ENCODE peak calls at places on chromosomes 1 and 21, in four cellular contexts. J, B, S and H are unnamed samples.

GRCh38 chr1:179178135-179178630 is 51.3 kb downstream of the ABL2 start:
- DNase-seq in J (no peak), S (no peak), B (no peak), H (no peak)

GRCh38 chr1:153790282-153790995 is 15.2 kb downstream of the SLC27A3 start:
- DNase-seq in S (no peak), J (no peak), B (no peak), H (no peak)

GRCh38 chr1:36542024-36542961 is 59.6 kb upstream of the CSF3R start:
- DNase-seq in B (no peak), S (no peak), J (no peak), H (no peak)

GRCh38 chr1:203491664-203492485 is 2.1 kb upstream of the OPTC start:
- DNase-seq in J (no peak), B (no peak), S (no peak), H (no peak)

GRCh38 chr1:178634445-178634844 is 90.6 kb upstream of the RALGPS2 start:
- DNase-seq in B (no peak), S (no peak), J (no peak), H (no peak)

GRCh38 chr1:177585492-177586220 is 384.2 kb downstream of the SEC16B start:
- DNase-seq in S (no peak), B (no peak), J (no peak), H (no peak)

GRCh38 chr1:164667600-164667999 is 108.6 kb downstream of the PBX1 start:
- DNase-seq in S (no peak), J (no peak), B (no peak), H (no peak)

GRCh38 chr1:21200767-21201166 is 24.1 kb upstream of the EIF4G3 start:
- DNase-seq in S (no peak), B (no peak), J (no peak), H (no peak)

GRCh38 chr1:111603979-111604378 is 15.6 kb upstream of the RAP1A start:
- DNase-seq in S (no peak), J (no peak), B (no peak), H (no peak)

GRCh38 chr1:243944429-243945160 is 94.6 kb upstream of the AKT3 start:
- DNase-seq in J (peak; percentile 14), S (peak; percentile 62), B (no peak), H (no peak)

GRCh38 chr1:180908084-180908765 is 4.5 kb upstream of the KIAA1614 start:
- DNase-seq in B (no peak), S (peak; percentile 43), J (no peak), H (no peak)

GRCh38 chr1:211332036-211332616 is 5.5 kb downstream of the TRAF5 start:
- DNase-seq in S (peak; percentile 38), J (no peak), B (no peak), H (no peak)

GRCh38 chr21:39313042-39313456 is 383 bp downstream of the BRWD1 start:
- DNase-seq in J (no peak), B (peak; percentile 79), S (no peak), H (peak; percentile 23)

GRCh38 chr1:147849097-147849873 is 53.3 kb upstream of the GJA8 start:
- DNase-seq in B (no peak), S (no peak), J (no peak), H (no peak)

GRCh38 chr1:234613128-234613875 is 3.3 kb upstream of the IRF2BP2 start:
- DNase-seq in J (peak; percentile 55), S (no peak), B (no peak), H (no peak)

GRCh38 chr1:143574891-143575520 is 396.8 kb downstream of the FAM72C start:
- DNase-seq in J (no peak), B (no peak), S (no peak), H (no peak)

GRCh38 chr1:25694167-25694566 is 77.6 kb downstream of the MAN1C1 start:
- DNase-seq in B (no peak), J (no peak), S (no peak), H (no peak)

GRCh38 chr21:46160563-46161179 is 5.3 kb upstream of the FTCD start:
- DNase-seq in S (no peak), J (no peak), B (no peak), H (no peak)

GRCh38 chr1:68313736-68314594 is 81.6 kb upstream of the WLS start:
- DNase-seq in J (no peak), B (no peak), S (no peak), H (no peak)

DNA sequence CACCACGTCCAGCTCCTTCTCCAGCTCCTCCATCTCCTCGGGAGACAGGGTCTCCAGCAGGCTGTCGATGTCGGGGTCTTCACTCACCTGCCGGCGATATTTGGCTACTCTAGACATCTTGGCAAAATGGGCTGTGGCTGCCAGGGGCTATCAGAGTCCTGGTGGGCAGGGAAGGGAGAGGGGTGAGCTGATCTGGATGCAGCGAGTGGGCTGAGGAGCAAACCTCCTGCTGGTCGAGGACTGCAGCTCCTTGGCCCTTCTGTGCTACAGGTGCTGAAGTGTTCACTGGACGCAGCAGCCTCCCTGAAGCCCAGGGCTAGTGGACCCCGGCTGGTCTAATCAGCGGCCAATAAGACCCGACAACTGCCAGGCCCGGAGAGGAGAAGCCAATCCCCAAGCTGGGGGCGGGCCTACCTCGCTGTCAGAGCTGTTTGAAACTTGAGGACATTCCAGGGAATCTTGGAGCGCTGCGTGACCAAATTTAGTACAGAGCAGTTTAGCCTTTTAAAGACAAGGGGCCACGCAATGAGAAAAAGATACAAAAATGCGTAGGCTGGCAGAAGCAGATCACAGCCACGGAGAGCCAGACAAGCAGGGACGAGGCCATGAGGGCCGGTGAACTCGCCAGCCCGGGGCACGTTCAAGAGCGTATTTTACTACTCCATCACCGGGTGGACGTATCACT is at the start of gene LMOD1:
- DNase-seq in S (peak; percentile 84), J (peak; percentile 52), B (peak; percentile 63), H (no peak)
- TF ChIP-seq POLR2A in S (no peak), J (no peak), B (peak; percentile 37), H (no peak)

GRCh38 chr1:205102404-205102803 is 18.1 kb upstream of the TMEM81 start:
- DNase-seq in J (no peak), B (no peak), S (no peak), H (no peak)
- TF ChIP-seq TAF1 in J (no peak), B (no peak), S (no peak), H (no peak)

DNA sequence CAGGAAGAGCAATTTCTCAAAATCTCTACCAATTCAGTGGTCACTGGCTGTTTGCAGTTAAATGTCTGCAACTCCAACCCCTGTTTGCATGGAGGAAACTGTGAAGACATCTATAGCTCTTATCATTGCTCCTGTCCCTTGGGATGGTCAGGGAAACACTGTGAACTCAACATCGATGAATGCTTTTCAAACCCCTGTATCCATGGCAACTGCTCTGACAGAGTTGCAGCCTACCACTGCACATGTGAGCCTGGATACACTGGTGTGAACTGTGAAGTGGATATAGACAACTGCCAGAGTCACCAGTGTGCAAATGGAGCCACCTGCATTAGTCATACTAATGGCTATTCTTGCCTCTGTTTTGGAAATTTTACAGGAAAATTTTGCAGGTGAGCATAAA is 167.2 kb downstream of the CRB1 start:
- DNase-seq in J (no peak), S (no peak), B (no peak), H (no peak)
- TF ChIP-seq POLR2AphosphoS5 in J (no peak), S (no peak), B (no peak), H (no peak)

DNA sequence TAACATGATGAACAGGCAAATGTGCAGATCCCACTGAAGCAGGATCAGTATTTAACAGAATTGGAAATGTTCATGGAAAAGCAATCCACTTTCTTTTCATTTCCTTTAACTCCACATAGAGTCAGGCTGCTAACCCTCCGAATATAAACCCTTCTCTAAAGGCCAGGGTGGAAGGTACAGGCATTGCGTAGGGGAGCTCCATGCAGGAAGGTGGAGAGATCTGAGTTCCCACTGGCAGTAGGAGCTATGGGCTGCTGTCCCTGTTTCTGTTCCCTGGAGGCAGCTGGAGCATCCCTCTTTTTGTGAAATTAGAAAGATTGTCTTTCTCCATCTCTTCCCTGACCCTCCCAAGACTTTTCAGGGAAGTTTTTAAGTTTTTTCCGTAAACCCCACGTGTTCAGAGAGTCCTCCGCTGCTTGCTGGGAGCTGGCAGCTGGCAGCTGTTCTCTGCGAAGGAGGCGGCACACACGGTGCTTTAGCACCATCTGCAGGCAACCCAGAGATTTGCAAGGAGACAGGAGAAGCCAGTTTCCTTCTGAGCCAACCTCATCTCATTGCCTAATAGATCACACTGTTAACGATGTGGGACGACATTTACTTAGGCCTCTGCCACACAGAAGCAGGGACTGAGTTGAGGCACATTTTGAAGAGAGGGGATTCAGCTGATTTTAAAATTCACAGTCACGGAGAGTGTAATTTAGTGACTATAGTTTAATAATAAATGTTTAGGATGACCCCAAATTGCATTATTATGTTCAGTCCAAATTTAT is 55.4 kb upstream of the HOOK1 start:
- DNase-seq in J (peak; percentile 66), B (peak; percentile 75), S (peak; percentile 84), H (peak; percentile 46)
- TF ChIP-seq POLR2A in J (no peak), B (no peak), S (no peak), H (no peak)

DNA sequence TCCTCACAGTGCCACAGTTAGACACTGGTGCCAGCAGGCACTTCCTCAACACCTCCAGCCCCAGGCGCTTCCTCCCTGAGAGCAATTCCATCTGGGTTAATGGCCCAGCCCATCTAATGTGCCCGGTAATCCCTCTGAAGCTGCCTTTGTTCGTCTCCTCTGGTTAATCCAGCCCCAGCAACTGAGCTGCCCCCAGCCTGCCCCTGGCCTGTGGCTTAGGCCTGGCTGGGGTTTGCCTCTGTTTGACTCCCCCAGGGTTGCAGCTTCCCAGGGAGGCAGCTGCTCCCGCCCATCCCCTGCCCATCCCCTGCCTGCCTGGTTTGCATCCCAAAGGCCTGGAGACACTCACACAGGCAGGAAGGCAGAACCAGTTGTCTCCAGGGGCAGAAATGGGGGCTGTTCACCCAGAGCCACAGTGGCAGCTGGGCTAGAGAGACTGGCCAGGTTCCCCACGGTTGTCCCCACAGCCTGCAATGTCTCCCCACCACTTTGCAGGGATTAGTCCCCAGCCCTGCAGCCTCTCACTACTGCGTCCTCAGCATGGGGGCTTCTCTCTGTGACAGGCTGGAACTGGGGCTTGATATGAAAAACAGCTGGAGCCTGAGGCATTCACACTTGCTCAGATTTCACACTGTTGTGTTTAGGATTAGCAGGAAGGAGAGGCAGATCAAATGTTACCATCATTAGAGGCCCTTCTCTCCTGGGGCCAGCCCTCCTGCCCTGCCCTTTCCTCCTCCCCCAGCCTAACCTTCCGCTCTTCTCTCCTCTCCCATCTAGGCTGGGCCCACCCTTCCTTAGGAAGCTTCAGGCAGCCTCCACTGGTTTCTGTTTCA is 120.2 kb downstream of the TLR5 start:
- DNase-seq in B (no peak), S (no peak), J (no peak), H (no peak)
- TF ChIP-seq TAF1 in B (no peak), S (peak; percentile 21), J (no peak), H (no peak)

GRCh38 chr1:3423245-3423829 is 31.1 kb upstream of the ARHGEF16 start:
- DNase-seq in J (peak; percentile 80), B (peak; percentile 27), S (no peak), H (no peak)
- TF ChIP-seq POLR2AphosphoS5 in J (no peak), B (no peak), S (no peak), H (no peak)

GRCh38 chr1:205739348-205740160 is 10.4 kb downstream of the NUCKS1 start:
- DNase-seq in J (peak; percentile 25), S (no peak), B (no peak), H (no peak)

GRCh38 chr1:205741681-205742080 is 8.3 kb downstream of the NUCKS1 start:
- DNase-seq in S (no peak), J (no peak), B (no peak), H (no peak)

GRCh38 chr1:205746757-205747412 is 3.1 kb downstream of the NUCKS1 start:
- DNase-seq in S (no peak), J (no peak), B (no peak), H (no peak)

GRCh38 chr1:205744403-205744802 is 5.6 kb downstream of the NUCKS1 start:
- DNase-seq in B (no peak), S (no peak), J (no peak), H (no peak)

GRCh38 chr1:205743977-205744376 is 6.0 kb downstream of the NUCKS1 start:
- DNase-seq in J (no peak), B (no peak), S (no peak), H (no peak)
- TF ChIP-seq POLR2A in J (no peak), B (peak; percentile 32), S (no peak), H (peak; percentile 20)

GRCh38 chr21:45011911-45012660 is 62.3 kb upstream of the ADARB1 start:
- DNase-seq in J (peak; percentile 95), B (no peak), S (peak; percentile 82), H (no peak)
- TF ChIP-seq TAF1 in J (no peak), B (no peak), S (peak; percentile 29), H (no peak)